ENCODE peak calls at places on chromosomes 12 and 14, in nine cellular contexts. K is progenitor cell of endocrine pancreas; U is MG63; D is astrocyte of the spinal cord; N is nucleus accumbens; Y is activated CD4-positive, alpha-beta T cell treated with anti-CD3 and anti-CD28 coated beads for 36 hours; A is T-helper 9 cell; Q is AG20443; B is activated gamma-delta T cell treated with Interleukin-2 at 50 U/mL for 16 hours. H is an unnamed sample.

GRCh38 chr14:104195361-104195760 is 57.0 kb downstream of the KIF26A start:
- DNase-seq in K (no peak), U (no peak), D (no peak), N (no peak), Y (no peak), A (no peak), Q (no peak), B (no peak), H (no peak)

GRCh38 chr12:129901256-129901655 is 2.6 kb downstream of the TMEM132D start:
- DNase-seq in K (no peak), U (no peak), D (peak; percentile 44), N (no peak), Y (no peak), A (no peak), Q (no peak), B (no peak), H (no peak)

GRCh38 chr12:39619660-39620433 is at the start of gene ABCD2:
- DNase-seq in K (peak; percentile 18), U (peak; percentile 58), D (peak; percentile 91), N (peak; percentile 64), Y (peak; percentile 83), A (peak; percentile 48), Q (peak; percentile 81), B (peak; percentile 66), H (peak; percentile 66)

GRCh38 chr12:112239881-112240280 is 114.5 kb downstream of the TRAFD1 start:
- DNase-seq in K (no peak), U (no peak), D (no peak), N (no peak), Y (no peak), A (no peak), Q (no peak), B (no peak), H (no peak)

GRCh38 chr12:116708826-116709756 is 28.8 kb downstream of the SPRING1 start:
- DNase-seq in K (no peak), U (peak; percentile 44), D (peak; percentile 49), N (peak; percentile 82), Y (peak; percentile 70), A (peak; percentile 20), Q (peak; percentile 79), B (peak; percentile 32), H (peak; percentile 40)

GRCh38 chr12:57534250-57534649 is 11.6 kb downstream of the MBD6 start:
- DNase-seq in K (no peak), U (no peak), D (no peak), N (no peak), Y (no peak), A (no peak), Q (no peak), B (no peak), H (no peak)

GRCh38 chr14:50000215-50001145 is 107.6 kb downstream of the ARF6 start:
- DNase-seq in K (no peak), U (peak; percentile 82), D (peak; percentile 97), N (no peak), Y (peak; percentile 89), A (peak; percentile 59), Q (peak; percentile 81), B (peak; percentile 71), H (peak; percentile 25)

GRCh38 chr14:103861413-103862392 is 14.3 kb upstream of the PPP1R13B start:
- DNase-seq in K (no peak), U (no peak), D (no peak), N (no peak), Y (no peak), A (no peak), Q (peak; percentile 42), B (no peak), H (no peak)

GRCh38 chr12:5232826-5233500 is 189.3 kb downstream of the KCNA5 start:
- DNase-seq in K (no peak), U (no peak), D (no peak), N (no peak), Y (no peak), A (no peak), Q (no peak), B (no peak), H (no peak)

GRCh38 chr12:80156306-80156705 is 57.0 kb downstream of the OTOGL start:
- DNase-seq in K (no peak), U (no peak), D (no peak), N (no peak), Y (no peak), A (no peak), Q (no peak), B (no peak), H (no peak)

GRCh38 chr12:118354903-118355302 is 17.8 kb downstream of the TAOK3 start:
- DNase-seq in K (no peak), U (no peak), D (no peak), N (no peak), Y (no peak), A (no peak), Q (no peak), B (no peak), H (no peak)

GRCh38 chr12:109555431-109556315 is 17.6 kb downstream of the MMAB start:
- DNase-seq in K (no peak), U (no peak), D (no peak), N (no peak), Y (no peak), A (no peak), Q (no peak), B (no peak), H (no peak)

GRCh38 chr14:77133718-77134338 is 7.8 kb downstream of the ZDHHC22 start:
- DNase-seq in K (peak; percentile 84), U (peak; percentile 24), D (peak; percentile 60), N (no peak), Y (peak; percentile 83), A (peak; percentile 42), Q (peak; percentile 79), B (peak; percentile 46), H (peak; percentile 91)

GRCh38 chr12:8154526-8154925 is 2.3 kb upstream of the ZNF705A start:
- DNase-seq in K (no peak), U (no peak), D (no peak), N (no peak), Y (no peak), A (no peak), Q (no peak), B (no peak), H (no peak)

GRCh38 chr14:73125169-73125588 is 11.1 kb upstream of the PSEN1 start:
- DNase-seq in K (no peak), U (no peak), D (peak; percentile 14), N (no peak), Y (no peak), A (no peak), Q (no peak), B (no peak), H (no peak)

GRCh38 chr14:22646570-22647254 is 2.6 kb upstream of the OR6J1 start:
- DNase-seq in K (no peak), U (no peak), D (peak; percentile 84), N (no peak), Y (no peak), A (no peak), Q (peak; percentile 69), B (no peak), H (no peak)

GRCh38 chr12:9039397-9039977 is 50.1 kb downstream of the KLRG1 start:
- DNase-seq in K (no peak), U (no peak), D (peak; percentile 44), N (no peak), Y (no peak), A (no peak), Q (peak; percentile 74), B (no peak), H (peak; percentile 12)

GRCh38 chr12:1819050-1819449 is 1.3 kb upstream of the LRTM2 start:
- DNase-seq in K (no peak), U (no peak), D (no peak), N (no peak), Y (no peak), A (no peak), Q (no peak), B (no peak), H (no peak)

GRCh38 chr14:71143391-71144290 is 236.4 kb downstream of the PCNX1 start:
- DNase-seq in K (no peak), U (no peak), D (peak; percentile 80), N (no peak), Y (peak; percentile 78), A (no peak), Q (peak; percentile 42), B (peak; percentile 35), H (no peak)

GRCh38 chr12:124778411-124778810 is 85.3 kb downstream of the SCARB1 start:
- DNase-seq in K (no peak), U (no peak), D (no peak), N (no peak), Y (peak; percentile 73), A (no peak), Q (no peak), B (no peak), H (no peak)